ENCODE peak calls at places on chromosome 21, in eight cellular contexts. I, F, M, O, S, Q, L and D are unnamed samples. For H3K9me3, the result is how much of the 10 kb centered on the place peaks cover.

GRCh38 chr21:41366522-41367151 is 4.8 kb downstream of the MX2 start:
- DNase-seq in I (no peak), F (no peak), M (peak), O (peak), S (peak), Q (no peak), L (no peak), D (peak)

GRCh38 chr21:45521241-45521640 is 21.0 kb downstream of the SLC19A1 start:
- DNase-seq in I (no peak), F (no peak), M (no peak), O (no peak), S (no peak), Q (no peak), L (no peak), D (no peak)

GRCh38 chr21:34926784-34927548 is 122.1 kb downstream of the RUNX1 start:
- DNase-seq in I (no peak), F (no peak), M (no peak), O (no peak), S (no peak), Q (peak), L (no peak), D (no peak)

GRCh38 chr21:24995206-24995605 is 612.1 kb downstream of the MRPL39 start:
- DNase-seq in I (no peak), F (no peak), M (no peak), O (no peak), S (no peak), Q (no peak), L (no peak), D (no peak)

GRCh38 chr21:42009018-42009830 is 936 bp downstream of the ZBTB21 start:
- DNase-seq in I (no peak), F (peak), M (peak), O (no peak), S (peak), Q (peak), L (peak), D (peak)

GRCh38 chr21:42559326-42559725 is 45.7 kb downstream of the SLC37A1 start:
- DNase-seq in I (no peak), F (no peak), M (peak), O (no peak), S (peak), Q (no peak), L (no peak), D (peak)

GRCh38 chr21:33441489-33442477 is 38.0 kb downstream of the TMEM50B start:
- DNase-seq in I (no peak), F (no peak), M (no peak), O (peak), S (no peak), Q (no peak), L (no peak), D (peak)

GRCh38 chr21:34800797-34801518 is 132.2 kb downstream of the CLIC6 start:
- DNase-seq in I (no peak), F (no peak), M (no peak), O (no peak), S (no peak), Q (no peak), L (no peak), D (no peak)

GRCh38 chr21:41752231-41752681 is 14.6 kb downstream of the RIPK4 start:
- DNase-seq in I (no peak), F (no peak), M (no peak), O (no peak), S (peak), Q (no peak), L (no peak), D (no peak)

GRCh38 chr21:42413500-42413899 is 9.8 kb downstream of the UBASH3A start:
- DNase-seq in I (no peak), F (no peak), M (no peak), O (no peak), S (no peak), Q (no peak), L (no peak), D (no peak)

GRCh38 chr21:42040411-42041180 is 30.4 kb upstream of the ZBTB21 start:
- DNase-seq in I (peak), F (no peak), M (peak), O (peak), S (peak), Q (no peak), L (no peak), D (peak)

GRCh38 chr21:41823166-41823565 is 56.0 kb downstream of the PRDM15 start:
- DNase-seq in I (no peak), F (no peak), M (peak), O (no peak), S (no peak), Q (no peak), L (no peak), D (peak)

GRCh38 chr21:43188712-43189151 is 19.9 kb downstream of the CRYAA start:
- DNase-seq in I (no peak), F (no peak), M (peak), O (no peak), S (peak), Q (peak), L (no peak), D (peak)

GRCh38 chr21:44701023-44701400 is 4.0 kb downstream of the KRTAP10-12 start:
- DNase-seq in I (no peak), F (no peak), M (no peak), O (no peak), S (no peak), Q (no peak), L (no peak), D (no peak)

GRCh38 chr21:42525228-42525604 is 11.6 kb downstream of the SLC37A1 start:
- DNase-seq in I (no peak), F (no peak), M (peak), O (no peak), S (no peak), Q (no peak), L (no peak), D (no peak)

GRCh38 chr21:45202889-45203288 is 84.8 kb downstream of the POFUT2 start:
- DNase-seq in I (no peak), F (no peak), M (no peak), O (no peak), S (no peak), Q (no peak), L (no peak), D (no peak)

GRCh38 chr21:39182016-39182415 is 1.2 kb downstream of the PSMG1 start:
- DNase-seq in I (no peak), F (no peak), M (no peak), O (no peak), S (no peak), Q (no peak), L (no peak), D (no peak)

GRCh38 chr21:8989261-8989882 is 1532.0 kb upstream of the TPTE start:
- DNase-seq in I (no peak), F (no peak), M (no peak), O (no peak), S (no peak), Q (no peak), L (no peak), D (no peak)

GRCh38 chr21:26849428-26850115 is 4.4 kb upstream of the ADAMTS1 start:
- DNase-seq in I (no peak), F (no peak), M (no peak), O (no peak), S (no peak), Q (peak), L (peak), D (no peak)

GRCh38 chr21:37917612-37918011 is 1.4 kb upstream of the KCNJ6 start:
- DNase-seq in I (no peak), F (no peak), M (no peak), O (peak), S (no peak), Q (no peak), L (no peak), D (no peak)

GRCh38 chr21:37509802-37510393 is 143.3 kb downstream of the DYRK1A start:
- DNase-seq in I (no peak), F (no peak), M (no peak), O (no peak), S (no peak), Q (no peak), L (no peak), D (no peak)

GRCh38 chr21:28387220-28387619 is 605.5 kb downstream of the LTN1 start:
- DNase-seq in I (no peak), F (no peak), M (no peak), O (no peak), S (no peak), Q (no peak), L (no peak), D (no peak)

GRCh38 chr21:35063428-35064172 is 14.5 kb upstream of the RUNX1 start:
- DNase-seq in I (no peak), F (no peak), M (no peak), O (no peak), S (no peak), Q (no peak), L (no peak), D (no peak)

GRCh38 chr21:46057111-46057709 is 40.7 kb upstream of the COL6A2 start:
- DNase-seq in I (no peak), F (no peak), M (peak), O (no peak), S (peak), Q (no peak), L (no peak), D (no peak)

GRCh38 chr21:31410763-31411278 is 66.8 kb upstream of the TIAM1 start:
- DNase-seq in I (no peak), F (peak), M (no peak), O (no peak), S (no peak), Q (no peak), L (no peak), D (no peak)

GRCh38 chr21:31405638-31406037 is 61.6 kb upstream of the TIAM1 start:
- DNase-seq in I (no peak), F (no peak), M (peak), O (no peak), S (no peak), Q (no peak), L (no peak), D (no peak)

GRCh38 chr21:31409849-31410762 is 66.0 kb upstream of the TIAM1 start:
- DNase-seq in I (no peak), F (no peak), M (no peak), O (no peak), S (no peak), Q (no peak), L (no peak), D (no peak)

GRCh38 chr21:31406510-31406909 is 62.4 kb upstream of the TIAM1 start:
- DNase-seq in I (no peak), F (no peak), M (no peak), O (no peak), S (no peak), Q (no peak), L (no peak), D (no peak)

GRCh38 chr21:31408306-31409088 is 64.4 kb upstream of the TIAM1 start:
- DNase-seq in I (no peak), F (no peak), M (no peak), O (no peak), S (no peak), Q (no peak), L (no peak), D (no peak)
- H3K27ac ChIP-seq in I (no peak), F (no peak), M (peak), O (no peak), S (no peak), Q (peak), L (no peak), D (no peak)

DNA sequence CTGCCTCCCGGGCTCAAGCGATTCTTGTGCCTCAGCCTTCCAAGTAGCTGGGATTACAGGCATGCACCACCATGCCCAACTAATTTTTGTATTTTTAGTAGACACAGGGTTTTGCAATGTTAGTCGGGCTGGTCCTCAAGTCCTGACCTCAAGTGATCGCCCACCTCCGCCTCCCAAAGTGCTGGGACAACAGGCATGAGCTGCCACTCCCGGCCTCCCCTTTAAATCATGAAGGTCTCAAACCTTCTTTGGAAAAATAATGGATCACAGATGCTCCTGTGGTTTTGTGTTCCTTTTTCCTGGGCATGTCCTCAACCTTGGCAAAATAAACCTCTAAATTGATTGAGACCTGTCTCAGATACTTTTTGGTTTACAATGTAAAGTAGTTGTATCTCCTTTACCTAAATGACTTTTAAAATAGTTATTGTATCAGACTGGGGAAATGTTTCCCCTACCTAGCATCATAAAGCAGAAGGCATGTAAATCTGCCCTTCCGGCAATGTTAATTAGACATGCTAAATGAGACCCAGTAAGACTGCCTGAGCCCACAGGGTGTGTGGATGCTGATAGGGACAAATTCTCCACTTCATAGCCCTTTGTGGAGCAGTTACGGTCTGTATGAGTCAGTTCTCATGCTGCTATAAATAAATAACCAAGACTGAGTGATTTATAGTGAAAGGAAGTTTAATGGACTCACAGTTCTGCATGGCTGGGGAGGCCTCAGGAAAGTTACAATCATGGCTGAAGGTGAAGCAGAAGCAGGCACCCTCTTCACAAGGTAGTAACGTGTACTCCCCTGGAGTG is 27.8 kb downstream of the CBR1 start:
- DNase-seq in I (no peak), F (no peak), M (no peak), O (no peak), S (no peak), Q (no peak), L (no peak), D (no peak)
- H3K9me3 ChIP-seq in I (under half), F (under half), M (under half), O (under half), S (under half), Q (under half), L (under half), D (under half)

DNA sequence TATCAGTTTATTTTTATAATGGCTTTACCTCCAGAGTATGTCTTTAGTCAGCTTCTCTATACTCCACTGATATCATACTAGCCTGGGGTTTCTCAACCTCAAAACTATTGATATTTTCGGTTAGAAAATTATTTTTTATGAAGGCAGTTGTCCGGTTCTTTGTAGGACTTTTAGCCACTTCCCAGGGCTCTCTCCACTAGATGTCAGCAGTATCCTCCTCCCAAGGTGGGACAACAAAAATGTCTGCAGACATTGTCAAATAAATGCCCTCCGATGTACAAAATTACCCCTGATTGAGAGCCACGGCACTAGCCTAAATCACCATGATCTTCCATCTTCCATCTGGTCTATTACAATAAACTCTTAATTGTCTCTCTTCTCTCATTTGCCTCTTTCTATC is 4.1 kb upstream of the GRIK1 start:
- DNase-seq in I (no peak), F (no peak), M (no peak), O (no peak), S (no peak), Q (no peak), L (no peak), D (no peak)
- H3K27ac ChIP-seq in I (no peak), F (no peak), M (no peak), O (no peak), S (no peak), Q (no peak), L (no peak), D (no peak)

DNA sequence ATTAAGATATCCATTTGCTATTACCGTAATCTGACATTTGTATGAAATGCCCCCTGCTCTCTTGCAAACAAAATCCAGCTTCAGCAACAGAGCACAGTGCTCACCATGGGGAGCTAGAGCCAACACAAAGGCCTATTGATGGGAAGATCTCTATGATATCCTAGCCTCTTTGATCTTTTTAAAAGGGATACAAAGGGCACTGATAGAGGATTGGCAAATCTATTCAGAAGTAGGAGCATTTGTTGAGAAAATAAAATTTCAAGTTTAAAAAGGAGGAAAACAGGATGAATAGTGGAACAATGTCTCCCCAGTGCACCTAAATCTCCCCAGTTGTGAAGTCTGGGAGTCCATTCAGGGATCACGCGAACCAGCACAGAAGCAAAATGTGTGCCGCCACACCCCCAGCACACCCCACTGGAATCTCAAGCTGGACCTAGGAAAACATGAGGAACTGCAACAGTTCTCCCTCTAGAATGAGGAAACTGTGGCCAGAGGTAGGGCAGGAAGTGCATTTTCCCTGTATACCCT is 32.2 kb downstream of the MRAP start:
- DNase-seq in I (no peak), F (no peak), M (peak), O (no peak), S (no peak), Q (no peak), L (peak), D (no peak)
- H3K9me3 ChIP-seq in I (under half), F (under half), M (under half), O (under half), S (under half), Q (under half), L (under half), D (under half)